ENCODE peak calls at places on chromosomes 6 and 20, in ten cellular contexts. One of them, this sample, is unnamed.

GRCh38 chr20:1267809-1268374 is 1.8 kb downstream of the SNPH start:
- DNase-seq in GM04504: no peak
- DNase-seq in WTC11: no peak
- DNase-seq in effector memory CD8-positive, alpha-beta T cell: no peak
- DNase-seq in AG10803: no peak
- DNase-seq in Calu3: no peak
- DNase-seq in left ventricle myocardium inferior: no peak
- DNase-seq in naive B cell: no peak
- DNase-seq in T-helper 9 cell: no peak
- DNase-seq in astrocyte: no peak
- DNase-seq in this sample: no peak

GRCh38 chr20:56157530-56158203 is 90.9 kb upstream of the MC3R start:
- DNase-seq in T-helper 9 cell: no peak
- DNase-seq in left ventricle myocardium inferior: no peak
- DNase-seq in AG10803: no peak
- DNase-seq in WTC11: no peak
- DNase-seq in astrocyte: no peak
- DNase-seq in effector memory CD8-positive, alpha-beta T cell: no peak
- DNase-seq in Calu3: no peak
- DNase-seq in GM04504: no peak
- DNase-seq in naive B cell: no peak
- DNase-seq in this sample: no peak

GRCh38 chr20:13402171-13402760 is 181.2 kb downstream of the ISM1 start:
- DNase-seq in Calu3: no peak
- DNase-seq in AG10803: no peak
- DNase-seq in GM04504: no peak
- DNase-seq in astrocyte: no peak
- DNase-seq in naive B cell: no peak
- DNase-seq in effector memory CD8-positive, alpha-beta T cell: no peak
- DNase-seq in T-helper 9 cell: no peak
- DNase-seq in left ventricle myocardium inferior: no peak
- DNase-seq in WTC11: no peak
- DNase-seq in this sample: no peak

GRCh38 chr6:125262026-125263013 is 39.4 kb downstream of the HDDC2 start:
- DNase-seq in left ventricle myocardium inferior: no peak
- DNase-seq in astrocyte: peak
- DNase-seq in AG10803: peak
- DNase-seq in effector memory CD8-positive, alpha-beta T cell: no peak
- DNase-seq in GM04504: no peak
- DNase-seq in WTC11: peak
- DNase-seq in Calu3: no peak
- DNase-seq in T-helper 9 cell: no peak
- DNase-seq in naive B cell: no peak
- DNase-seq in this sample: no peak

GRCh38 chr20:63612276-63612931 is 14.5 kb downstream of the GMEB2 start:
- DNase-seq in naive B cell: no peak
- DNase-seq in Calu3: no peak
- DNase-seq in WTC11: no peak
- DNase-seq in GM04504: no peak
- DNase-seq in astrocyte: no peak
- DNase-seq in left ventricle myocardium inferior: no peak
- DNase-seq in effector memory CD8-positive, alpha-beta T cell: no peak
- DNase-seq in T-helper 9 cell: no peak
- DNase-seq in AG10803: no peak
- DNase-seq in this sample: no peak

GRCh38 chr20:28562510-28562898 is 2695.0 kb upstream of the DEFB115 start:
- DNase-seq in astrocyte: peak
- DNase-seq in effector memory CD8-positive, alpha-beta T cell: no peak
- DNase-seq in T-helper 9 cell: no peak
- DNase-seq in GM04504: no peak
- DNase-seq in AG10803: peak
- DNase-seq in Calu3: no peak
- DNase-seq in WTC11: no peak
- DNase-seq in naive B cell: no peak
- DNase-seq in left ventricle myocardium inferior: no peak
- DNase-seq in this sample: no peak

GRCh38 chr6:34383651-34384304 is 8.7 kb downstream of the NUDT3 start:
- DNase-seq in WTC11: no peak
- DNase-seq in effector memory CD8-positive, alpha-beta T cell: no peak
- DNase-seq in astrocyte: no peak
- DNase-seq in left ventricle myocardium inferior: no peak
- DNase-seq in Calu3: no peak
- DNase-seq in T-helper 9 cell: no peak
- DNase-seq in AG10803: no peak
- DNase-seq in GM04504: no peak
- DNase-seq in naive B cell: no peak
- DNase-seq in this sample: no peak

GRCh38 chr20:45469336-45470261 is at the start of gene WFDC2:
- DNase-seq in WTC11: peak
- DNase-seq in AG10803: no peak
- DNase-seq in GM04504: no peak
- DNase-seq in T-helper 9 cell: no peak
- DNase-seq in astrocyte: no peak
- DNase-seq in effector memory CD8-positive, alpha-beta T cell: no peak
- DNase-seq in naive B cell: no peak
- DNase-seq in Calu3: peak
- DNase-seq in left ventricle myocardium inferior: no peak
- DNase-seq in this sample: no peak

GRCh38 chr20:37223053-37223452 is 38.6 kb downstream of the GHRH start:
- DNase-seq in WTC11: no peak
- DNase-seq in AG10803: peak
- DNase-seq in astrocyte: peak
- DNase-seq in Calu3: no peak
- DNase-seq in naive B cell: peak
- DNase-seq in left ventricle myocardium inferior: no peak
- DNase-seq in T-helper 9 cell: no peak
- DNase-seq in effector memory CD8-positive, alpha-beta T cell: no peak
- DNase-seq in GM04504: peak
- DNase-seq in this sample: no peak

GRCh38 chr6:97705568-97705967 is 422.6 kb upstream of the MMS22L start:
- DNase-seq in GM04504: no peak
- DNase-seq in naive B cell: no peak
- DNase-seq in T-helper 9 cell: no peak
- DNase-seq in astrocyte: peak
- DNase-seq in AG10803: peak
- DNase-seq in Calu3: no peak
- DNase-seq in effector memory CD8-positive, alpha-beta T cell: no peak
- DNase-seq in WTC11: peak
- DNase-seq in left ventricle myocardium inferior: no peak
- DNase-seq in this sample: peak

GRCh38 chr20:275791-276190 is 14.8 kb downstream of the C20orf96 start:
- DNase-seq in AG10803: no peak
- DNase-seq in T-helper 9 cell: no peak
- DNase-seq in Calu3: no peak
- DNase-seq in WTC11: no peak
- DNase-seq in left ventricle myocardium inferior: no peak
- DNase-seq in astrocyte: no peak
- DNase-seq in naive B cell: no peak
- DNase-seq in effector memory CD8-positive, alpha-beta T cell: no peak
- DNase-seq in GM04504: no peak
- DNase-seq in this sample: no peak

GRCh38 chr6:144119376-144119775 is 24.0 kb upstream of the SF3B5 start:
- DNase-seq in astrocyte: no peak
- DNase-seq in T-helper 9 cell: no peak
- DNase-seq in left ventricle myocardium inferior: no peak
- DNase-seq in Calu3: no peak
- DNase-seq in AG10803: no peak
- DNase-seq in GM04504: no peak
- DNase-seq in effector memory CD8-positive, alpha-beta T cell: no peak
- DNase-seq in WTC11: no peak
- DNase-seq in naive B cell: no peak
- DNase-seq in this sample: no peak

GRCh38 chr6:82017773-82018172 is 229.8 kb downstream of the IBTK start:
- DNase-seq in GM04504: no peak
- DNase-seq in WTC11: no peak
- DNase-seq in naive B cell: no peak
- DNase-seq in left ventricle myocardium inferior: no peak
- DNase-seq in astrocyte: no peak
- DNase-seq in effector memory CD8-positive, alpha-beta T cell: no peak
- DNase-seq in T-helper 9 cell: no peak
- DNase-seq in Calu3: no peak
- DNase-seq in AG10803: no peak
- DNase-seq in this sample: no peak

GRCh38 chr20:11919046-11919445 is 1.4 kb downstream of the BTBD3 start:
- DNase-seq in WTC11: no peak
- DNase-seq in naive B cell: peak
- DNase-seq in astrocyte: peak
- DNase-seq in Calu3: no peak
- DNase-seq in left ventricle myocardium inferior: peak
- DNase-seq in GM04504: no peak
- DNase-seq in effector memory CD8-positive, alpha-beta T cell: no peak
- DNase-seq in AG10803: no peak
- DNase-seq in T-helper 9 cell: no peak
- DNase-seq in this sample: no peak

GRCh38 chr20:21520702-21521595 is 7.1 kb upstream of the NKX2-2 start:
- DNase-seq in AG10803: peak
- DNase-seq in GM04504: no peak
- DNase-seq in T-helper 9 cell: no peak
- DNase-seq in Calu3: no peak
- DNase-seq in effector memory CD8-positive, alpha-beta T cell: no peak
- DNase-seq in WTC11: peak
- DNase-seq in left ventricle myocardium inferior: no peak
- DNase-seq in naive B cell: no peak
- DNase-seq in astrocyte: no peak
- DNase-seq in this sample: no peak

GRCh38 chr20:38434770-38435554 is at the start of gene SNHG17:
- DNase-seq in left ventricle myocardium inferior: peak
- DNase-seq in T-helper 9 cell: peak
- DNase-seq in WTC11: peak
- DNase-seq in naive B cell: peak
- DNase-seq in Calu3: peak
- DNase-seq in effector memory CD8-positive, alpha-beta T cell: peak
- DNase-seq in astrocyte: peak
- DNase-seq in GM04504: peak
- DNase-seq in AG10803: peak
- DNase-seq in this sample: peak

GRCh38 chr20:49601153-49601924 is 33.4 kb upstream of the PTGIS start:
- DNase-seq in Calu3: no peak
- DNase-seq in astrocyte: no peak
- DNase-seq in WTC11: no peak
- DNase-seq in AG10803: no peak
- DNase-seq in left ventricle myocardium inferior: no peak
- DNase-seq in GM04504: no peak
- DNase-seq in T-helper 9 cell: no peak
- DNase-seq in naive B cell: no peak
- DNase-seq in effector memory CD8-positive, alpha-beta T cell: no peak
- DNase-seq in this sample: no peak

GRCh38 chr6:35778437-35778836 is 2.0 kb downstream of the CLPSL2 start:
- DNase-seq in effector memory CD8-positive, alpha-beta T cell: no peak
- DNase-seq in Calu3: no peak
- DNase-seq in naive B cell: no peak
- DNase-seq in T-helper 9 cell: no peak
- DNase-seq in AG10803: no peak
- DNase-seq in GM04504: no peak
- DNase-seq in left ventricle myocardium inferior: no peak
- DNase-seq in WTC11: no peak
- DNase-seq in astrocyte: no peak
- DNase-seq in this sample: no peak

GRCh38 chr6:75493400-75494064 is at the start of gene FILIP1:
- DNase-seq in GM04504: no peak
- DNase-seq in naive B cell: no peak
- DNase-seq in left ventricle myocardium inferior: peak
- DNase-seq in astrocyte: no peak
- DNase-seq in effector memory CD8-positive, alpha-beta T cell: no peak
- DNase-seq in T-helper 9 cell: no peak
- DNase-seq in Calu3: no peak
- DNase-seq in AG10803: peak
- DNase-seq in WTC11: no peak
- DNase-seq in this sample: no peak

GRCh38 chr6:119337252-119337651 is 12.3 kb downstream of the MAN1A1 start:
- DNase-seq in GM04504: no peak
- DNase-seq in WTC11: no peak
- DNase-seq in left ventricle myocardium inferior: no peak
- DNase-seq in T-helper 9 cell: no peak
- DNase-seq in naive B cell: no peak
- DNase-seq in AG10803: no peak
- DNase-seq in astrocyte: no peak
- DNase-seq in effector memory CD8-positive, alpha-beta T cell: no peak
- DNase-seq in Calu3: no peak
- DNase-seq in this sample: no peak